ENCODE peak calls at places on chromosomes 4 and X, in ten cellular contexts. H, U, B, N, O, L, F, C, M and R are unnamed samples.

GRCh38 chr4:40672528-40673522 is 43.2 kb upstream of the RBM47 start:
- DNase-seq in N (no peak), B (no peak), M (peak), U (no peak), O (no peak), F (no peak), C (no peak), H (peak), L (no peak), R (no peak)

GRCh38 chrX:116863029-116863428 is 400.3 kb upstream of the CT83 start:
- DNase-seq in M (no peak), O (no peak), C (no peak), H (no peak), U (no peak), N (no peak), L (no peak), B (no peak), F (no peak), R (no peak)

GRCh38 chr4:153115322-153116100 is 88.7 kb upstream of the TRIM2 start:
- DNase-seq in U (peak), O (no peak), C (no peak), L (no peak), H (peak), B (no peak), N (peak), M (peak), F (no peak), R (no peak)

GRCh38 chr4:145566767-145567166 is 52.4 kb upstream of the MMAA start:
- DNase-seq in B (no peak), U (no peak), M (no peak), F (no peak), O (no peak), N (no peak), H (no peak), C (no peak), L (no peak), R (no peak)

GRCh38 chr4:16835597-16836247 is 62.7 kb downstream of the LDB2 start:
- DNase-seq in M (no peak), B (no peak), F (no peak), C (no peak), U (no peak), L (no peak), N (no peak), O (no peak), H (no peak), R (no peak)

GRCh38 chr4:26860922-26861433 is 337 bp downstream of the STIM2 start:
- DNase-seq in F (peak), C (peak), H (peak), L (peak), B (peak), N (peak), M (peak), O (no peak), U (peak), R (peak)

GRCh38 chr4:122537388-122538135 is 81.0 kb upstream of the IL2 start:
- DNase-seq in L (no peak), F (no peak), U (no peak), C (no peak), O (no peak), B (no peak), M (no peak), N (no peak), H (no peak), R (no peak)

GRCh38 chr4:158965208-158965607 is 137.7 kb upstream of the RAPGEF2 start:
- DNase-seq in F (no peak), M (no peak), O (no peak), U (no peak), L (no peak), H (no peak), C (no peak), N (no peak), B (no peak), R (no peak)

GRCh38 chr4:22959483-22959882 is 266.7 kb downstream of the GBA3 start:
- DNase-seq in F (no peak), O (no peak), C (no peak), U (no peak), B (no peak), N (no peak), H (no peak), L (no peak), M (no peak), R (no peak)

GRCh38 chr4:169940460-169940859 is 85.7 kb downstream of the MFAP3L start:
- DNase-seq in L (no peak), F (no peak), O (no peak), C (peak), N (no peak), B (no peak), M (no peak), U (no peak), H (no peak), R (no peak)

GRCh38 chrX:19682712-19683331 is 167.5 kb upstream of the MAP3K15 start:
- DNase-seq in H (peak), U (peak), L (peak), C (peak), O (no peak), M (peak), F (peak), N (peak), B (peak), R (peak)

GRCh38 chr4:168766537-168767316 is 243.3 kb downstream of the CBR4 start:
- DNase-seq in M (peak), O (no peak), B (no peak), H (peak), F (no peak), L (no peak), U (no peak), N (no peak), C (no peak), R (no peak)

GRCh38 chr4:602559-602942 is 22.8 kb upstream of the PDE6B start:
- DNase-seq in U (peak), F (no peak), O (no peak), C (peak), N (no peak), B (no peak), L (peak), H (no peak), M (peak), R (peak)

GRCh38 chrX:24760601-24761000 is 66.9 kb downstream of the POLA1 start:
- DNase-seq in O (no peak), F (no peak), L (no peak), H (peak), U (no peak), N (no peak), M (peak), B (no peak), C (peak), R (no peak)

GRCh38 chrX:23341452-23341851 is 6.8 kb downstream of the PTCHD1 start:
- DNase-seq in H (no peak), L (peak), C (no peak), F (no peak), N (no peak), B (no peak), O (no peak), U (no peak), M (peak), R (no peak)

GRCh38 chrX:47235691-47236103 is 2.9 kb downstream of the USP11 start:
- DNase-seq in B (no peak), U (no peak), L (no peak), H (peak), C (no peak), M (peak), O (no peak), N (no peak), F (no peak), R (no peak)

GRCh38 chr4:120682981-120683380 is 239.5 kb downstream of the PRDM5 start:
- DNase-seq in O (no peak), M (no peak), H (peak), U (no peak), B (no peak), C (no peak), N (no peak), F (no peak), L (no peak), R (no peak)

GRCh38 chr4:64940698-64941097 is 531.4 kb upstream of the TECRL start:
- DNase-seq in N (no peak), M (peak), H (no peak), F (no peak), O (no peak), C (no peak), U (no peak), L (no peak), B (no peak), R (no peak)